ENCODE peak calls at places on chromosomes 16 and 17, in five cellular contexts. D is NB4, C is heart right ventricle, L is MCF 10A, F is B cell. H is an unnamed sample.

GRCh38 chr16:49459953-49460735 is 86.5 kb downstream of the C16orf78 start:
- DNase-seq in L (no peak), F (no peak), C (no peak), D (no peak), H (no peak)

GRCh38 chr16:11390573-11391495 is 45.6 kb downstream of the RMI2 start:
- DNase-seq in L (no peak), F (peak), D (no peak), C (no peak), H (peak)

GRCh38 chr17:1362964-1363363 is 37.1 kb downstream of the YWHAE start:
- DNase-seq in D (peak), L (peak), C (no peak), F (no peak), H (no peak)

GRCh38 chr17:933168-934083 is 46.1 kb downstream of the NXN start:
- DNase-seq in C (no peak), D (peak), L (peak), F (no peak), H (peak)

GRCh38 chr17:29793501-29793900 is 136.5 kb downstream of the SSH2 start:
- DNase-seq in F (no peak), C (no peak), D (no peak), L (no peak), H (no peak)

GRCh38 chr16:84058211-84058610 is 15.6 kb upstream of the SLC38A8 start:
- DNase-seq in D (no peak), C (no peak), L (no peak), F (no peak), H (no peak)

GRCh38 chr16:56512025-56512424 is 7.8 kb downstream of the BBS2 start:
- DNase-seq in F (no peak), C (no peak), L (no peak), D (no peak), H (no peak)

GRCh38 chr16:86963600-86964575 is 353.3 kb downstream of the C16orf95 start:
- DNase-seq in L (no peak), D (peak), C (no peak), F (no peak), H (no peak)

GRCh38 chr17:45108595-45109521 is 23.5 kb downstream of the PLCD3 start:
- DNase-seq in L (peak), F (no peak), C (no peak), D (no peak), H (no peak)

GRCh38 chr17:45111838-45112237 is 20.5 kb downstream of the PLCD3 start:
- DNase-seq in D (no peak), C (no peak), F (no peak), L (no peak), H (no peak)

GRCh38 chr17:45113424-45113754 is 18.9 kb downstream of the PLCD3 start:
- DNase-seq in F (no peak), D (no peak), L (no peak), C (no peak), H (no peak)

GRCh38 chr17:45112559-45113423 is 19.5 kb downstream of the PLCD3 start:
- DNase-seq in F (no peak), L (no peak), D (no peak), C (no peak), H (no peak)

GRCh38 chr17:45110676-45111611 is 21.4 kb downstream of the PLCD3 start:
- DNase-seq in L (no peak), D (no peak), F (no peak), C (no peak), H (peak)
- TF ChIP-seq CTCF in L (no peak), D (no peak), F (no peak), C (no peak), H (no peak)

DNA sequence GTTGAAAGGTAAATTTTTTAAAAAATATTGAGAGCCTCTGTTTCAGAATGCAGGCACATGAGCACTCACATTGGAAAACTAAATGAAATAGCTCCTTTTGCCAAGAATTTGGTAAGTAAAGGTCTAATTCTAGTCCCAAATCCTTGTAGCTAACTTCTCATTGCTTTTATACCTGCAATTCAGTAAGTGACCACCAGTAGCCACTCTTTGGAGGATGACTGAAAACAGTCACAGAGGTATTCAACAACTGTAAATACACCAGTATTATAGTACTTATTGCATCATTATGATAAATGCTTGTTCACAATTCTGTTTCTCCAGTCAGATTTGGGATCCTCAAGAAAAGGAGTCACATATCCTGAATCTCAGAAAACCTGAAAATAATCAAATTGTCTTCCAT is 562.4 kb upstream of the CDH11 start:
- DNase-seq in F (no peak), C (no peak), D (peak), L (no peak), H (no peak)
- TF ChIP-seq CTCF in F (no peak), C (no peak), D (peak), L (no peak), H (no peak)

GRCh38 chr16:5500526-5500925 is 402.9 kb upstream of the EEF2KMT start:
- DNase-seq in L (no peak), C (no peak), D (no peak), F (no peak), H (no peak)

GRCh38 chr16:5502944-5503343 is 405.3 kb upstream of the EEF2KMT start:
- DNase-seq in D (no peak), C (no peak), L (no peak), F (no peak), H (no peak)

GRCh38 chr16:5505093-5505887 is 407.7 kb upstream of the EEF2KMT start:
- DNase-seq in F (no peak), L (no peak), D (no peak), C (no peak), H (no peak)

GRCh38 chr16:5504028-5504758 is 406.6 kb upstream of the EEF2KMT start:
- DNase-seq in C (no peak), F (no peak), D (no peak), L (no peak), H (no peak)

GRCh38 chr16:5502467-5502869 is 404.9 kb upstream of the EEF2KMT start:
- DNase-seq in C (no peak), L (no peak), D (peak), F (no peak), H (no peak)
- TF ChIP-seq CTCF in C (no peak), L (no peak), D (peak), F (no peak), H (no peak)

DNA sequence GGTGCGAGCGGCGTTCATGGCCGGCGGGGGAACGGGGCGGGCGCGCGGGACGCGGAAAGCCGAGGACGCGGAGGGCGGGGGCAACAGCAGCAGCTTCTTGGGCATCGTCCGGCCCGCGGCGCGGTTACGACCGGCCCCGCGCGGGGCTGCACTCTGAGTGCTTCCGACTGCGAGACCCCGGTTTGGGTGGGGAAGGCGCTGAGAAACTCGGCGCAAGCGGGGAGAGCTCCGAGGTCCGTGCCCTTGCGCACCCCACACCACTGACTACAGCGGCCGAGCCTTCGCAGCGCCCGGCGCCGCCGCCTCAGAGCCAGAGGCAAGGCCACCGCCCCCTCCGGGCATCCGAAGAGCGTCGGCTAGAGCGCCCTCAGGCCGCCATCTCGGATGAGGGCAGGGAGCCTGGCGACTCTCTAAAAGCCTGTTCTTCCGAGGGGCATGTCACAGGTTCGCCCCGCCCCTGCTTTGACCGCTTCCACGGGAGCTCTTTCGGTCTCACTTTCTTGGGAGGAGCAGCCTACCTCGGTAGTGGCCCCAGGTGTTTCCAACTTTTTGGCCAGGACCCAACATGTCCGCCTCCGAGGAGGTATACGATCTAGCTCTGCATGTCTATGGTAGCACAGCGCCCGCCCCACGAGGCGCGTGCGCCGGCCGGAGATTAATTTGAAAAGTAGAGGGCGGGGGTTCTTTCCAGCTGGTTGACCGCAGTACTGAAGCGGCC is at the start of gene PRPSAP1:
- DNase-seq in D (peak), F (peak), C (peak), L (peak), H (peak)
- TF ChIP-seq CTCF in D (no peak), F (peak), C (peak), L (peak), H (peak)

DNA sequence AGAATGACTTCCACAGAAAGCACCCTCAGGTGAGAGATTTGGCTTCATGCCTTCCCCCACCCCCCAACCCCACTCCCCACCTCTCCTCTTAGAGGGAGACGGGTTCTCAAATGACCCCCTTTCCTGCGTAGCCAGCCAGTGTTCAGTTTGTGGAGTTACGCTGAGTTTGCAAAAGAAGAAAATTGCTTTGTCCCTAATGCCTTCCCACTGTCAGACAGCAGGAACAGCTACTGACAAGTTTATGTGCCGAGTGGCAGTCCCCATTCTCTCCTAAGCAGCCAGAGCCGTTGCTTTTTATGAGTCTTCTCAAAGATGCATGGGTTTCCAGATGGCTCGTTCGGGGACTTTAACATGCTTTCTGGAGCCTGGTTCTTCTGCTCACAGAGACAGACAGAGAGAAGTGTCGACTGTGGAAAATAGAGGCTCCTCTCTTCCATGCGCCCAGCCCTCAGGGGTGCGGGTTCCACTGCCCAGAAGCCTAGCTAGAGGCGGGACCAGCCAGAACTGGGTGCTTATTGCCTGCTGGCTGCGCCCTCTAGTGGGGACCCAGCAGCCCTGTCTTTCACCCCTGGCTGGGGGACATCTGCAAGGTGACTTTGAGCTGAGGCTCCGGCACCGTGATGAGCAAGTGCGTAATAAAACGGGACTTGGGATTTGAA is 73.4 kb downstream of the CCDC182 start:
- DNase-seq in F (peak), L (peak), C (peak), D (peak), H (peak)
- TF ChIP-seq CTCF in F (peak), L (peak), C (peak), D (peak), H (peak)